ENCODE peak calls at places on chromosome 1, in eight cellular contexts. B, H, K, S, O, I, E and R are unnamed samples.

GRCh38 chr1:162882248-162882666 is 21.3 kb upstream of the CCDC190 start:
- DNase-seq in E (no peak), O (no peak), B (peak; percentile 43), I (peak; percentile 95), K (no peak), S (no peak), H (peak; percentile 35), R (no peak)

GRCh38 chr1:233172201-233172600 is 123.3 kb downstream of the PCNX2 start:
- DNase-seq in B (no peak), E (no peak), S (no peak), I (no peak), O (no peak), K (peak; percentile 15), H (no peak), R (no peak)

GRCh38 chr1:21531243-21531642 is 22.0 kb downstream of the ALPL start:
- DNase-seq in I (no peak), K (no peak), B (no peak), H (no peak), O (no peak), S (no peak), E (no peak), R (no peak)

GRCh38 chr1:147515046-147515869 is 26.0 kb upstream of the BCL9 start:
- DNase-seq in I (no peak), S (no peak), H (no peak), K (peak; percentile 41), O (peak; percentile 31), E (no peak), B (peak; percentile 50), R (no peak)

GRCh38 chr1:3105167-3105863 is 36.3 kb downstream of the PRDM16 start:
- DNase-seq in E (no peak), H (no peak), O (no peak), I (no peak), B (no peak), S (no peak), K (no peak), R (no peak)

GRCh38 chr1:1059494-1060280 is 14.4 kb downstream of the RNF223 start:
- DNase-seq in S (no peak), K (peak; percentile 53), E (peak; percentile 91), I (peak; percentile 94), O (peak; percentile 97), H (peak; percentile 80), B (no peak), R (no peak)

GRCh38 chr1:66388918-66389317 is 145.0 kb upstream of the SGIP1 start:
- DNase-seq in I (no peak), H (no peak), K (no peak), O (no peak), E (no peak), B (no peak), S (no peak), R (no peak)

GRCh38 chr1:118136511-118136937 is 48.5 kb downstream of the SPAG17 start:
- DNase-seq in O (no peak), H (no peak), B (peak; percentile 92), I (no peak), K (peak; percentile 90), E (no peak), S (no peak), R (no peak)

GRCh38 chr1:53685272-53686051 is 53.5 kb downstream of the GLIS1 start:
- DNase-seq in S (no peak), E (no peak), I (peak; percentile 23), H (no peak), O (no peak), K (peak; percentile 45), B (no peak), R (no peak)

GRCh38 chr1:39805385-39805784 is 16.7 kb upstream of the BMP8B start:
- DNase-seq in K (no peak), O (no peak), E (no peak), H (no peak), B (no peak), I (no peak), S (no peak), R (no peak)

DNA sequence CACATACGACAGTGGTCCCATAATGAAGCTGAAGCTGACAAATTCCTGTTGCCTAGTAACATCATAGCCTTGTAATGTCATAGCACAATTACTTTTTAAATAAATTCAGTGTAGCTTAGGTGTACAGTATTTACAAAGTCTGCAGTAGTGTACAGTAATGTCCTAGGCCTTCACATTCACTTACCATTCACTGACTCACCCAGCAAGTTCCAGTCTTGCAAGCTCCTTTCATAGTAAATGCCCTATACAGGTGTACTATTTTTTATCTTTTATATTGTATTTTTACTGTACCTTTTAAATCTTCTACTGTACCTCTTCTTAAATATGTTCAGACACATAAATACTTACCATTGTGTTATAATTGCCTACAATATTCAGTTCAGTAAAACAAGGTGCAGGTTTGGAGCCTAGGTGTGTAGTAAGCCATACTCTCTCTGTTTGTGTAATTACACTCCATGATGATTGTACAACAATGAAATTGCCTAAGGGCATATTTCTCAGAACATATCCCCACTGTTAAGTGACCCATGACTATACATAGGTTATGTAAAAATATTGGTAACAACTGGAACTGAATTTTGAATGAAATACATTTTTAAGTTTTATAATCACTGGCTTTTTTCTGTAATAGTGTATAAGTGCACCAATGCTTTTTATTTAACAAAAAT is 33.5 kb upstream of the ADAM30 start:
- DNase-seq in E (no peak), H (no peak), O (no peak), I (no peak), K (peak; percentile 8), B (no peak), S (no peak), R (no peak)
- TF ChIP-seq CTCF in E (no peak), H (no peak), O (no peak), I (no peak), K (no peak), B (no peak), S (no peak), R (no peak)

GRCh38 chr1:47951026-47951425 is 46.2 kb downstream of the TRABD2B start:
- DNase-seq in K (no peak), I (no peak), E (peak; percentile 71), H (peak; percentile 72), S (no peak), O (no peak), B (no peak), R (no peak)

GRCh38 chr1:47950481-47950880 is 46.7 kb downstream of the TRABD2B start:
- DNase-seq in S (no peak), I (no peak), H (no peak), E (no peak), O (no peak), B (no peak), K (no peak), R (no peak)

GRCh38 chr1:47948126-47948525 is 49.1 kb downstream of the TRABD2B start:
- DNase-seq in H (peak; percentile 48), K (no peak), O (no peak), B (no peak), E (no peak), S (no peak), I (no peak), R (no peak)

GRCh38 chr1:47953661-47954060 is 43.5 kb downstream of the TRABD2B start:
- DNase-seq in B (no peak), S (no peak), I (no peak), K (no peak), O (no peak), H (no peak), E (no peak), R (no peak)

GRCh38 chr1:47951545-47952235 is 45.5 kb downstream of the TRABD2B start:
- DNase-seq in O (no peak), E (no peak), I (no peak), B (no peak), S (no peak), K (no peak), H (no peak), R (no peak)
- TF ChIP-seq CTCF in O (no peak), E (no peak), I (no peak), B (no peak), S (peak; percentile 10), K (no peak), H (no peak), R (no peak)

GRCh38 chr1:115069186-115069585 is 20.1 kb downstream of the TSPAN2 start:
- DNase-seq in E (peak; percentile 90), B (no peak), O (no peak), I (no peak), H (no peak), K (peak; percentile 17), S (no peak), R (no peak)
- TF ChIP-seq CTCF in E (no peak), B (no peak), O (no peak), I (no peak), H (no peak), K (no peak), S (no peak), R (peak; percentile 24)

GRCh38 chr1:201346987-201347386 is 30.5 kb downstream of the TNNT2 start:
- DNase-seq in K (no peak), H (no peak), E (no peak), O (no peak), S (no peak), B (no peak), I (no peak), R (no peak)

GRCh38 chr1:201348211-201348566 is 29.3 kb downstream of the TNNT2 start:
- DNase-seq in K (peak; percentile 63), B (peak; percentile 33), E (no peak), O (peak; percentile 50), S (no peak), H (no peak), I (peak; percentile 61), R (peak; percentile 59)

GRCh38 chr1:201347498-201348210 is 29.8 kb downstream of the TNNT2 start:
- DNase-seq in B (no peak), H (no peak), S (no peak), E (no peak), O (no peak), K (no peak), I (no peak), R (peak; percentile 12)

GRCh38 chr1:201345081-201345355 is 32.5 kb downstream of the TNNT2 start:
- DNase-seq in I (no peak), O (no peak), H (no peak), S (no peak), B (no peak), E (no peak), K (no peak), R (no peak)

GRCh38 chr1:201346337-201346939 is 31.0 kb downstream of the TNNT2 start:
- DNase-seq in S (no peak), I (peak; percentile 60), K (peak; percentile 61), H (no peak), O (peak; percentile 57), B (no peak), E (no peak), R (peak; percentile 32)
- TF ChIP-seq CTCF in S (peak; percentile 75), I (peak; percentile 79), K (peak; percentile 76), H (peak; percentile 45), O (peak; percentile 43), B (peak; percentile 75), E (no peak), R (peak; percentile 83)

DNA sequence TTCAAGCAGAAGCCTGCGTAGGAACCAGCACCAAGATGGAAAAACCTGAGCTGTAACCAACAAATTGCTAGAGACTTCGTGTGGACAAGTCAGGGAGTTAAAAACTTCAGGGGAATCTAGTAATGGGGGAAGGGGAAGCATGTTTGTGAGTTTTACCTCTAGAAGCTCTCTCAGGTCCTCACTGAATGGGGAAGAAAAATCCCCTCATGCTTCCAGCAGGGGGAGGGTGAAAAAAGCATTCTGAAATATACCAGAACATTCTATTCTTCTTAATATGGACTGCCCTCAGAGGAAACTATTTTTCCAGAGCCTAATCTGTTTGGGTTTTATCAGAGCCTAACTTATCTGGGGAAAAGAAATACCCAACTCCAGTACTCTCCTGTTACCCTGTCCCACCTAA is 28.6 kb downstream of the GNG12 start:
- DNase-seq in O (no peak), K (no peak), B (no peak), H (no peak), E (no peak), S (no peak), I (no peak), R (no peak)
- TF ChIP-seq CTCF in O (no peak), K (peak; percentile 14), B (peak; percentile 7), H (no peak), E (no peak), S (no peak), I (no peak), R (no peak)